ENCODE peak calls at places on chromosomes 12 and 14, in eight cellular contexts. N is CD8-positive, alpha-beta memory T cell; O is hypothalamus; J is stimulated activated CD8-positive, alpha-beta memory T cell treated with anti-CD3 and anti-CD28 coated beads, Interleukin-12 subunit alpha, Interleukin-12 subunit beta, amount 100 ng/mL, for 4 hours; M is activated CD4-positive, alpha-beta T cell treated with anti-CD3 and anti-CD28 coated beads for 24 hours; X is mesothelial cell of epicardium; L is activated CD8-positive, alpha-beta T cell treated with anti-CD3 and anti-CD28 coated beads, Interleukin-2, amount 10 ng/mL, durations not matched to agents 7 days and 5 days; F is IMR-90. V is an unnamed sample.

GRCh38 chr14:68784995-68785816 is 7.7 kb downstream of the ZFP36L1 start:
- DNase-seq in M (no peak), L (no peak), O (no peak), F (peak), N (no peak), X (no peak), J (no peak), V (no peak)

GRCh38 chr14:34711169-34711568 is 3.2 kb downstream of the CFL2 start:
- DNase-seq in O (no peak), F (peak), X (no peak), J (no peak), M (no peak), N (no peak), L (no peak), V (no peak)

GRCh38 chr12:96219700-96220206 is 25.6 kb downstream of the ELK3 start:
- DNase-seq in M (no peak), F (peak), L (no peak), O (no peak), J (no peak), N (no peak), X (no peak), V (no peak)

GRCh38 chr14:33782923-33783322 is 168.0 kb downstream of the EGLN3 start:
- DNase-seq in M (no peak), L (no peak), X (no peak), J (no peak), F (no peak), O (no peak), N (no peak), V (no peak)

GRCh38 chr12:64083285-64084210 is 138.5 kb downstream of the KICS2 start:
- DNase-seq in J (no peak), N (no peak), L (no peak), O (peak), X (no peak), F (peak), M (no peak), V (peak)

GRCh38 chr12:31008961-31009840 is 64.5 kb upstream of the DDX11 start:
- DNase-seq in N (no peak), L (no peak), F (no peak), M (no peak), J (no peak), X (no peak), O (no peak), V (no peak)

GRCh38 chr12:123119808-123120207 is 31.1 kb downstream of the PITPNM2 start:
- DNase-seq in N (no peak), J (no peak), M (no peak), O (no peak), L (peak), X (no peak), F (no peak), V (no peak)

GRCh38 chr12:12901158-12901791 is 9.9 kb downstream of the GPRC5A start:
- DNase-seq in L (no peak), J (no peak), O (no peak), X (no peak), F (peak), M (no peak), N (no peak), V (no peak)

GRCh38 chr14:84006643-84007137 is 1523.3 kb upstream of the FLRT2 start:
- DNase-seq in O (no peak), X (no peak), M (no peak), L (no peak), F (no peak), N (no peak), J (no peak), V (no peak)

GRCh38 chr12:81284137-81284536 is 206.3 kb downstream of the ACSS3 start:
- DNase-seq in N (no peak), M (no peak), L (no peak), J (no peak), O (no peak), F (peak), X (no peak), V (no peak)

GRCh38 chr12:3114671-3115070 is 37.5 kb downstream of the TSPAN9 start:
- DNase-seq in X (no peak), L (no peak), O (no peak), F (no peak), N (no peak), J (no peak), M (no peak), V (no peak)

GRCh38 chr12:108702534-108702933 is 28.8 kb downstream of the CORO1C start:
- DNase-seq in F (no peak), J (no peak), L (no peak), X (no peak), N (no peak), M (no peak), O (no peak), V (no peak)

GRCh38 chr14:94355191-94355794 is 32.2 kb upstream of the SERPINA6 start:
- DNase-seq in N (no peak), L (no peak), J (no peak), M (no peak), X (peak), O (no peak), F (peak), V (peak)

GRCh38 chr14:70097576-70098256 is 91.0 kb downstream of the SLC8A3 start:
- DNase-seq in L (no peak), O (no peak), J (no peak), N (no peak), F (no peak), M (no peak), X (no peak), V (no peak)

GRCh38 chr12:93500667-93501066 is 33.4 kb downstream of the MRPL42 start:
- DNase-seq in F (no peak), J (no peak), X (no peak), N (no peak), O (no peak), M (no peak), L (no peak), V (no peak)

GRCh38 chr12:52230364-52231281 is 2.4 kb upstream of the KRT7 start:
- DNase-seq in N (no peak), F (peak), L (no peak), O (no peak), X (no peak), M (no peak), J (no peak), V (no peak)

GRCh38 chr14:102775855-102776760 is 1.1 kb upstream of the TRAF3 start:
- DNase-seq in N (no peak), O (no peak), F (peak), M (no peak), L (peak), X (no peak), J (no peak), V (no peak)

GRCh38 chr12:107607464-107608392 is 77.9 kb upstream of the PWP1 start:
- DNase-seq in F (peak), X (peak), J (peak), N (peak), O (peak), L (peak), M (peak), V (peak)

GRCh38 chr12:56947633-56948535 is 9.5 kb downstream of the RDH16 start:
- DNase-seq in X (no peak), F (no peak), J (no peak), N (no peak), M (no peak), O (no peak), L (no peak), V (no peak)

GRCh38 chr14:92653162-92653651 is 95.2 kb downstream of the LGMN start:
- DNase-seq in X (no peak), N (no peak), L (peak), M (no peak), J (no peak), F (no peak), O (no peak), V (no peak)

V was measured in anterior cingulate cortex.